ENCODE peak calls at places on chromosome 22, in eight cellular contexts. U is NCI-H1105; J is CD4-positive, CD25-positive, alpha-beta regulatory T cell; Q is left ventricle myocardium inferior; A is MV-4-11; E is H54; T is CD4-positive, alpha-beta memory T cell; O is HFF-Myc. F is an unnamed sample.

GRCh38 chr22:38601221-38601764 is 31.3 kb upstream of the DMC1 start:
- DNase-seq in J (no peak), T (no peak), O (no peak), U (no peak), Q (no peak), A (no peak), E (no peak), F (no peak)

GRCh38 chr22:24140357-24140756 is 40.9 kb upstream of the SUSD2 start:
- DNase-seq in E (no peak), U (no peak), J (no peak), Q (no peak), T (no peak), A (peak), O (no peak), F (no peak)

GRCh38 chr22:17970205-17970708 is 54.1 kb downstream of the MICAL3 start:
- DNase-seq in U (no peak), Q (no peak), J (no peak), A (no peak), E (no peak), O (no peak), T (no peak), F (no peak)

GRCh38 chr22:46390652-46391301 is 55.3 kb downstream of the TRMU start:
- DNase-seq in J (no peak), T (no peak), U (no peak), E (no peak), Q (peak), O (no peak), A (peak), F (peak)

GRCh38 chr22:29003975-29004646 is 57.5 kb downstream of the C22orf31 start:
- DNase-seq in E (no peak), Q (no peak), T (no peak), J (no peak), U (peak), A (no peak), O (no peak), F (no peak)

GRCh38 chr22:39317084-39317755 is 2.2 kb downstream of the RPL3 start:
- DNase-seq in U (no peak), O (no peak), A (no peak), Q (no peak), T (no peak), E (no peak), J (no peak), F (no peak)

GRCh38 chr22:47813661-47814060 is 1051.2 kb downstream of the TBC1D22A start:
- DNase-seq in Q (no peak), T (no peak), E (no peak), A (no peak), J (no peak), U (no peak), O (no peak), F (no peak)

GRCh38 chr22:32311551-32312071 is 46.1 kb upstream of the RFPL3 start:
- DNase-seq in A (no peak), E (peak), O (no peak), Q (no peak), T (no peak), U (no peak), J (no peak), F (no peak)

GRCh38 chr22:45859231-45860161 is 117.5 kb downstream of the WNT7B start:
- DNase-seq in J (no peak), O (no peak), Q (no peak), U (no peak), T (no peak), E (no peak), A (no peak), F (no peak)

GRCh38 chr22:23763579-23764331 is 965 bp downstream of the C22orf15 start:
- DNase-seq in Q (no peak), J (no peak), T (peak), U (no peak), A (no peak), E (no peak), O (no peak), F (no peak)

GRCh38 chr22:18056161-18056666 is 21.6 kb upstream of the PEX26 start:
- DNase-seq in T (no peak), U (no peak), Q (no peak), J (no peak), A (no peak), E (peak), O (peak), F (peak)

GRCh38 chr22:19546680-19547079 is 22.5 kb upstream of the CLDN5 start:
- DNase-seq in Q (no peak), O (no peak), A (peak), U (no peak), J (no peak), T (no peak), E (no peak), F (no peak)

GRCh38 chr22:40586781-40587180 is 49.7 kb downstream of the MRTFA start:
- DNase-seq in J (no peak), O (no peak), U (no peak), Q (no peak), A (no peak), E (no peak), T (no peak), F (no peak)

GRCh38 chr22:35045451-35045850 is 20.5 kb upstream of the ISX start:
- DNase-seq in T (no peak), A (no peak), J (no peak), E (no peak), U (no peak), Q (no peak), O (no peak), F (no peak)

GRCh38 chr22:26756675-26757293 is 99.4 kb downstream of the MIAT start:
- DNase-seq in A (no peak), J (peak), E (peak), T (peak), Q (peak), O (no peak), U (no peak), F (no peak)

GRCh38 chr22:20264614-20265452 is 3.3 kb downstream of the RTN4R start:
- DNase-seq in J (no peak), O (no peak), E (no peak), U (no peak), A (no peak), T (no peak), Q (no peak), F (no peak)

GRCh38 chr22:35742342-35743100 is 24.8 kb downstream of the APOL5 start:
- DNase-seq in J (no peak), U (no peak), T (no peak), E (peak), A (no peak), O (peak), Q (no peak), F (peak)

GRCh38 chr22:36562261-36562835 is 33.4 kb upstream of the EIF3D start:
- DNase-seq in T (no peak), E (peak), Q (no peak), J (no peak), O (no peak), A (peak), U (no peak), F (no peak)

GRCh38 chr22:22460635-22461034 is 47.9 kb downstream of the ZNF280B start:
- DNase-seq in J (no peak), Q (no peak), T (peak), E (peak), A (peak), U (no peak), O (no peak), F (no peak)

GRCh38 chr22:32849501-32849900 is 48.0 kb downstream of the TIMP3 start:
- DNase-seq in Q (no peak), A (no peak), U (no peak), J (no peak), T (no peak), E (no peak), O (no peak), F (no peak)

GRCh38 chr22:31241936-31242335 is 29.8 kb downstream of the LIMK2 start:
- DNase-seq in J (no peak), U (no peak), O (no peak), T (no peak), E (no peak), A (no peak), Q (no peak), F (no peak)

GRCh38 chr22:35684270-35684700 is 33.4 kb upstream of the APOL5 start:
- DNase-seq in U (no peak), T (no peak), O (no peak), J (no peak), E (no peak), A (no peak), Q (no peak), F (no peak)

GRCh38 chr22:11605468-11605981 is 3922.5 kb upstream of the OR11H1 start:
- DNase-seq in T (no peak), U (no peak), A (no peak), Q (no peak), O (no peak), E (no peak), J (no peak), F (no peak)

GRCh38 chr22:32204211-32204855 is 540 bp downstream of the RFPL2 start:
- DNase-seq in T (peak), A (no peak), E (no peak), O (no peak), Q (no peak), J (peak), U (peak), F (no peak)

GRCh38 chr22:37907036-37907954 is 1.2 kb downstream of the MICALL1 start:
- DNase-seq in T (no peak), U (no peak), A (no peak), J (no peak), Q (no peak), O (no peak), E (no peak), F (no peak)

GRCh38 chr22:46815132-46815531 is 52.7 kb downstream of the TBC1D22A start:
- DNase-seq in T (no peak), Q (no peak), E (no peak), A (no peak), O (no peak), U (no peak), J (no peak), F (no peak)

GRCh38 chr22:35230839-35231584 is 26.3 kb upstream of the HMGXB4 start:
- DNase-seq in A (peak), E (no peak), O (no peak), T (no peak), U (no peak), J (peak), Q (no peak), F (no peak)

F was measured in BJ.